ENCODE peak calls at places on chromosomes 11 and 22, in six cellular contexts. D is NB4, W is endothelial cell of umbilical vein, S is GM12878, P is HepG2, V is K562. I is an unnamed sample.

GRCh38 chr11:27313157-27313821 is 49.7 kb downstream of the CCDC34 start:
- DNase-seq in D (no peak), W (no peak), S (no peak), P (no peak), V (no peak), I (no peak)

GRCh38 chr22:47036352-47036751 is 273.9 kb downstream of the TBC1D22A start:
- DNase-seq in D (no peak), W (no peak), S (no peak), P (no peak), V (no peak), I (no peak)

GRCh38 chr11:34438529-34439507 is at the start of gene CAT:
- DNase-seq in D (peak), W (peak), S (peak), P (peak), V (peak), I (peak)

GRCh38 chr11:73313652-73314051 is 5.6 kb downstream of the ARHGEF17 start:
- DNase-seq in D (peak), W (peak), S (no peak), P (no peak), V (no peak), I (no peak)

GRCh38 chr22:37019309-37020191 is at the start of the genes MPST and TST:
- DNase-seq in D (peak), W (peak), S (no peak), P (peak), V (peak), I (peak)

GRCh38 chr11:112885744-112886706 is 75.2 kb upstream of the NCAM1 start:
- DNase-seq in D (no peak), W (no peak), S (no peak), P (no peak), V (no peak), I (no peak)

GRCh38 chr11:18650859-18651557 is 16.9 kb upstream of the SPTY2D1 start:
- DNase-seq in D (peak), W (peak), S (peak), P (peak), V (peak), I (peak)

GRCh38 chr22:36419912-36420882 is 32.4 kb upstream of the MYH9 start:
- DNase-seq in D (no peak), W (no peak), S (no peak), P (no peak), V (no peak), I (no peak)

GRCh38 chr22:33652596-33652995 is 267.7 kb downstream of the LARGE1 start:
- DNase-seq in D (no peak), W (no peak), S (no peak), P (peak), V (no peak), I (peak)

DNA sequence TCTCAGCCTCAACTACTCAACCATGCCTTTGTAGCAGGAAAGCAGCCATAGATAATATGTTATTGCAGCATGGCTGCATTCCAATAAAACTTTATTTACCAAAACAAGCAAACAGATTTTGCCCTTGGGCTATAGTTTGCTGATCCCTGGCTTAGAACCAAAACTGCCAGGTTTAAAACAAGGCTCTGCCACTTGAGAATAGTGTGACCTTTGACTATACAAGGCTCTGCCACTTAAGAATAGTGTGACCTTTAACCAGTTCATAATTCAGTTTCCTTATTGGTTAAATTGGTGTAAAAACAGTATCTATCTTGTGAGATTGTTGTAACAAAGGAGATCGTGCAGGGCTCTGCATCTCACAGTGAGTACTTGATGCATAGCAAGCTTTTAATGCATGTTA is 217.3 kb upstream of the MTNR1B start:
- DNase-seq in D (no peak), W (no peak), S (no peak), P (no peak), V (no peak), I (no peak)
- TF ChIP-seq MYC in D (no peak), W (no peak), S (no peak), P (no peak), V (no peak), I (no peak)

GRCh38 chr22:20239951-20240773 is 28.0 kb downstream of the RTN4R start:
- DNase-seq in D (peak), W (peak), S (no peak), P (no peak), V (peak), I (no peak)
- TF ChIP-seq MYC in D (no peak), W (no peak), S (no peak), P (no peak), V (no peak), I (no peak)

GRCh38 chr22:49869091-49869830 is 15.6 kb downstream of the ZBED4 start:
- DNase-seq in D (no peak), W (no peak), S (no peak), P (no peak), V (no peak), I (no peak)
- TF ChIP-seq MYC in D (no peak), W (no peak), S (no peak), P (no peak), V (no peak), I (no peak)

DNA sequence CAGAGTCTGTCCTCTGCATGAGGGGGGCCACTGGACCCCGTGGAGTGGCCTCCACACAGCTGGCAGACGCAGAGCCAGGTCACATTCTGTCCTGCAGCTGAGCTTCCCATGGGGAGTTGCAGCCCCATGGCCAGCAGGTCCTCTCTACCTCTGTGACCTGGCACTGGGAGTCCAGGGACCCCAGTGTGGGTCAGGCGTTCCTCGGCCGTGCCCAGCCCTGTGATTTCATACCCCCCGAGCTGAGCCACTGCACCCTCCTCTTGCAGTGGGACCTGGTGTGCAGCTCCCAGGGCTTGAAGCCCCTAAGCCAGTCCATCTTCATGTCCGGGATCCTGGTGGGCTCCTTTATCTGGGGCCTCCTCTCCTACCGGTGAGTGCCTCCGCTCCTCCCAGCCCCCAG is 32.2 kb upstream of the SLC22A12 start:
- DNase-seq in D (no peak), W (no peak), S (no peak), P (no peak), V (no peak), I (no peak)
- TF ChIP-seq MYC in D (no peak), W (no peak), S (no peak), P (no peak), V (no peak), I (no peak)

GRCh38 chr22:23119492-23120414 is 22.0 kb downstream of the RSPH14 start:
- DNase-seq in D (no peak), W (peak), S (no peak), P (no peak), V (peak), I (no peak)
- TF ChIP-seq MYC in D (no peak), W (no peak), S (no peak), P (no peak), V (no peak), I (no peak)

DNA sequence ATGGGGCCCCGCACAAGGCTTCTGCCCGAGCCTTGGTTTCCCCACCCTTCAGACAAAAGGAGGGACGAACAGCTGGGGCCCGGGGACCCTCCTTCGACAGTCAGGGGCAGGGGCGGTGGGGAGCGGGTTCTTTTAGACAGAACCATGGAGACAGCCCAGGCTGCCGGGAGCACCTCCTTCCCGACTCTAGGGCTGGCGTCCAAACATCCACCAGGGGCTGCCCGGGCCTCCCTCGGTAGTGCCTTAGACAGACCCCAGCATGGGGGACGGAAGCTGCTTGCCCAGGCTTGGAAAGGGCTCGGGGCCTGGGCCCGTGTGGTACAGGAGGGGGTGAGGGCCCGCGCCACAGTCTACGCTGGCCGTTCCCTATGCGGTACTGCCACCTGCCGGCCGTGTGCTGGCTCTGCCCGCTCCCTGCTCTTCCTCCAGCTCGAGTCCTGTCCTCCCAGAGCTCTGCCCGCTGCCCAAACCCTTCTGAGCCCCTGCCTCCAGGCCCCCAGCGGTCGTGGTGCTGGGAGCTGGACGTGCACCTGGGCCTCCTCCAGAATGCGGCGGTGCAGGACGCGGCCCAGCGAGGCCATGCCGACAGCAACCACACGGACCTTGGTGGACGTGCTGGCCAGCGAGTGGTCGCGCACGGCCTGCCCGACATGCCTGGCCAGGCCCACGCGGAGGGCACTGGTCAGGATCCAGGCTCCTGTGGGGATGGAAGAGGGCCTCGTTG is 20.1 kb downstream of the TSSC4 start:
- DNase-seq in D (peak), W (peak), S (no peak), P (peak), V (peak), I (peak)
- TF ChIP-seq MYC in D (no peak), W (no peak), S (no peak), P (peak), V (no peak), I (no peak)

GRCh38 chr11:109609454-109610185 is 187.6 kb downstream of the C11orf87 start:
- DNase-seq in D (no peak), W (no peak), S (no peak), P (no peak), V (no peak), I (no peak)

GRCh38 chr11:109606256-109606655 is 184.3 kb downstream of the C11orf87 start:
- DNase-seq in D (no peak), W (no peak), S (no peak), P (no peak), V (no peak), I (no peak)

GRCh38 chr11:109605006-109605405 is 183.0 kb downstream of the C11orf87 start:
- DNase-seq in D (no peak), W (no peak), S (no peak), P (no peak), V (no peak), I (no peak)

DNA sequence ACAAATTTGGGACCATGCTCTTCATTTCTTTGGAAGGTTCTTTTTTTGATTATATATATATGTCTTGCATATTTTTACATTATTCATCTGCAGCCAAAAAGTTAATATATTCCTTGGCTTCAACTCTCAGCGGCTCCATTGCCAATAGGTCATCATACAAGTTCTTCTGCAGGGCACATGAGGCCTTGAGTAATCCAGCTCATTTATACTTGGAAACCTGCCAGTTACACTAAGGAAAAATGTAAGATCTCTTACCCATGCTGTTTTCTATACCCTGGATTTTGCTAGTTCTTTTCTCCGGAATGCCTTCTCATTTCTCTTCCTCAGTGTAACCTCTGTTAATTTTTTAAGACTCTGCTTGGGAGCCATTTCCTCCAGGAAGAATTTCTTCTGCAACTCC is 182.5 kb downstream of the C11orf87 start:
- DNase-seq in D (no peak), W (no peak), S (no peak), P (no peak), V (no peak), I (no peak)
- TF ChIP-seq MYC in D (no peak), W (no peak), S (no peak), P (no peak), V (no peak), I (no peak)